ENCODE peak calls at places on chromosomes 7 and 10, in seven cellular contexts. Q is kidney tubule cell, Z is glomerular endothelial cell, F is EL, G is lung, B is fibroblast of lung, J is pons. U is an unnamed sample.

GRCh38 chr10:80253266-80253962 is 36.0 kb downstream of the MAT1A start:
- DNase-seq in F (no peak), B (no peak), G (no peak), Z (no peak), J (no peak), Q (no peak), U (no peak)

GRCh38 chr10:522350-522749 is 167.1 kb downstream of the DIP2C start:
- DNase-seq in F (no peak), B (no peak), Z (no peak), G (no peak), Q (no peak), J (no peak), U (no peak)

GRCh38 chr10:122786269-122786668 is 59.4 kb downstream of the CUZD1 start:
- DNase-seq in J (peak), G (no peak), Z (no peak), B (no peak), F (peak), Q (peak), U (no peak)

GRCh38 chr10:26987851-26988250 is 112.4 kb downstream of the ANKRD26 start:
- DNase-seq in Z (no peak), Q (no peak), B (no peak), G (no peak), J (no peak), F (no peak), U (no peak)

GRCh38 chr7:27167170-27167505 is 1.8 kb upstream of the HOXA9 start:
- DNase-seq in F (peak), Z (no peak), Q (peak), G (no peak), J (no peak), B (no peak), U (no peak)

GRCh38 chr10:8738987-8739386 is 684.5 kb downstream of the GATA3 start:
- DNase-seq in Z (no peak), Q (no peak), F (no peak), J (no peak), G (no peak), B (no peak), U (no peak)

GRCh38 chr7:65373608-65374351 is at the start of gene ZNF92:
- DNase-seq in Z (peak), Q (peak), G (peak), B (peak), F (peak), J (peak), U (peak)

GRCh38 chr10:91559750-91560149 is 73.1 kb downstream of the PPP1R3C start:
- DNase-seq in Z (no peak), Q (no peak), J (no peak), F (no peak), B (no peak), G (no peak), U (no peak)

GRCh38 chr10:69009360-69009759 is 20.8 kb downstream of the KIFBP start:
- DNase-seq in F (no peak), Z (no peak), J (no peak), G (no peak), B (peak), Q (no peak), U (no peak)

GRCh38 chr10:43229208-43230061 is 37.4 kb downstream of the RASGEF1A start:
- DNase-seq in J (no peak), F (no peak), Z (no peak), G (no peak), B (no peak), Q (peak), U (no peak)

GRCh38 chr7:98077762-98078161 is 28.9 kb upstream of the LMTK2 start:
- DNase-seq in Q (no peak), Z (no peak), F (no peak), B (no peak), G (no peak), J (no peak), U (no peak)

GRCh38 chr10:122152544-122152943 is 118.6 kb upstream of the BTBD16 start:
- DNase-seq in G (no peak), F (no peak), Q (no peak), Z (no peak), B (peak), J (peak), U (no peak)

GRCh38 chr10:27448926-27449325 is 55.2 kb upstream of the RAB18 start:
- DNase-seq in F (peak), Q (peak), J (no peak), B (peak), Z (no peak), G (no peak), U (no peak)

GRCh38 chr10:70560511-70560931 is 42.0 kb downstream of the PRF1 start:
- DNase-seq in G (no peak), J (no peak), F (no peak), B (no peak), Z (no peak), Q (no peak), U (no peak)

GRCh38 chr7:28573059-28573553 is 160.8 kb downstream of the CREB5 start:
- DNase-seq in G (peak), F (peak), J (no peak), Q (peak), B (peak), Z (no peak), U (no peak)

GRCh38 chr7:40490603-40490924 is 355.8 kb downstream of the SUGCT start:
- DNase-seq in B (no peak), Z (no peak), Q (no peak), G (no peak), F (no peak), J (no peak), U (no peak)

GRCh38 chr7:92437956-92438491 is 9.3 kb upstream of the GATAD1 start:
- DNase-seq in F (no peak), J (no peak), Q (no peak), B (no peak), G (no peak), Z (no peak), U (no peak)

GRCh38 chr10:54368984-54369383 is 432.0 kb downstream of the PCDH15 start:
- DNase-seq in G (no peak), Q (no peak), Z (no peak), J (no peak), F (no peak), B (no peak), U (no peak)

GRCh38 chr10:121296856-121297255 is 301.4 kb downstream of the FGFR2 start:
- DNase-seq in B (no peak), G (no peak), J (no peak), F (no peak), Q (no peak), Z (no peak), U (no peak)

U was measured in SK-N-MC.